ENCODE peak calls at places on chromosomes 3 and 15, in ten cellular contexts. X, E, F, U, J, N, C, D, Y and Q are unnamed samples. For H3K9me3, the result is how much of the 10 kb centered on the place peaks cover.

GRCh38 chr15:81155375-81156218 is 21.5 kb downstream of the CFAP161 start:
- DNase-seq in X (peak), E (peak), F (peak), U (peak), J (no peak), N (peak), C (peak), D (peak), Y (peak), Q (no peak)

GRCh38 chr3:196641278-196642058 is 2.0 kb downstream of the NRROS start:
- DNase-seq in X (no peak), E (no peak), F (no peak), U (no peak), J (no peak), N (no peak), C (no peak), D (no peak), Y (no peak), Q (no peak)

GRCh38 chr3:4426782-4427344 is 40.2 kb downstream of the SUMF1 start:
- DNase-seq in X (no peak), E (peak), F (no peak), U (no peak), J (no peak), N (peak), C (no peak), D (no peak), Y (no peak), Q (no peak)

GRCh38 chr15:40793216-40793989 is 13.5 kb upstream of the ZFYVE19 start:
- DNase-seq in X (peak), E (no peak), F (peak), U (no peak), J (peak), N (no peak), C (no peak), D (peak), Y (no peak), Q (no peak)

GRCh38 chr3:131892331-131892730 is 142.5 kb downstream of the CPNE4 start:
- DNase-seq in X (no peak), E (no peak), F (no peak), U (no peak), J (no peak), N (no peak), C (no peak), D (no peak), Y (no peak), Q (no peak)

GRCh38 chr15:75723171-75723846 is 10.7 kb upstream of the CSPG4 start:
- DNase-seq in X (no peak), E (no peak), F (no peak), U (peak), J (no peak), N (no peak), C (no peak), D (no peak), Y (peak), Q (no peak)

GRCh38 chr3:148856404-148856803 is 8.7 kb upstream of the CPA3 start:
- DNase-seq in X (no peak), E (no peak), F (no peak), U (peak), J (no peak), N (no peak), C (peak), D (no peak), Y (no peak), Q (no peak)

GRCh38 chr15:97961067-97961954 is 808 bp downstream of the ARRDC4 start:
- DNase-seq in X (peak), E (peak), F (peak), U (peak), J (peak), N (peak), C (peak), D (peak), Y (peak), Q (peak)

GRCh38 chr3:195209836-195210551 is 61.0 kb downstream of the XXYLT1 start:
- DNase-seq in X (no peak), E (peak), F (peak), U (peak), J (peak), N (no peak), C (peak), D (no peak), Y (peak), Q (peak)

GRCh38 chr3:129793947-129794318 is 99.6 kb downstream of the TMCC1 start:
- DNase-seq in X (no peak), E (peak), F (peak), U (peak), J (no peak), N (peak), C (no peak), D (no peak), Y (peak), Q (no peak)

GRCh38 chr3:197835509-197835908 is 44.5 kb downstream of the LRCH3 start:
- DNase-seq in X (no peak), E (no peak), F (no peak), U (no peak), J (no peak), N (no peak), C (no peak), D (no peak), Y (no peak), Q (no peak)

GRCh38 chr3:23202921-23203650 is at the start of gene UBE2E2:
- DNase-seq in X (peak), E (peak), F (peak), U (peak), J (peak), N (peak), C (peak), D (peak), Y (peak), Q (peak)

GRCh38 chr15:60526127-60526616 is 47.2 kb upstream of the ICE2 start:
- DNase-seq in X (no peak), E (peak), F (peak), U (no peak), J (peak), N (no peak), C (peak), D (peak), Y (no peak), Q (no peak)

GRCh38 chr15:52080031-52080430 is 32.5 kb downstream of the BCL2L10 start:
- DNase-seq in X (no peak), E (no peak), F (no peak), U (no peak), J (no peak), N (no peak), C (no peak), D (no peak), Y (peak), Q (no peak)

GRCh38 chr15:81809543-81809942 is 236.3 kb downstream of the MEX3B start:
- DNase-seq in X (no peak), E (peak), F (no peak), U (no peak), J (no peak), N (peak), C (no peak), D (no peak), Y (no peak), Q (no peak)

GRCh38 chr15:90603893-90604292 is 74.2 kb downstream of the CRTC3 start:
- DNase-seq in X (peak), E (no peak), F (peak), U (no peak), J (no peak), N (no peak), C (no peak), D (peak), Y (no peak), Q (peak)

GRCh38 chr3:122858373-122858772 is 63.5 kb downstream of the SLC49A4 start:
- DNase-seq in X (no peak), E (no peak), F (no peak), U (no peak), J (no peak), N (no peak), C (no peak), D (no peak), Y (no peak), Q (no peak)

GRCh38 chr3:32249184-32249782 is 10.8 kb downstream of the CMTM8 start:
- DNase-seq in X (no peak), E (no peak), F (no peak), U (no peak), J (no peak), N (no peak), C (no peak), D (no peak), Y (no peak), Q (no peak)

GRCh38 chr3:49724586-49724985 is 835 bp upstream of the GMPPB start:
- DNase-seq in X (peak), E (no peak), F (peak), U (no peak), J (peak), N (no peak), C (peak), D (no peak), Y (peak), Q (no peak)

GRCh38 chr3:42675909-42676308 is 9.4 kb upstream of the KLHL40 start:
- DNase-seq in X (no peak), E (no peak), F (no peak), U (no peak), J (no peak), N (no peak), C (no peak), D (no peak), Y (no peak), Q (no peak)

GRCh38 chr3:30502742-30503073 is 103.7 kb upstream of the TGFBR2 start:
- DNase-seq in X (no peak), E (no peak), F (no peak), U (no peak), J (no peak), N (no peak), C (no peak), D (no peak), Y (no peak), Q (no peak)

GRCh38 chr15:47331796-47332480 is 385.4 kb upstream of the SEMA6D start:
- DNase-seq in X (no peak), E (no peak), F (peak), U (no peak), J (no peak), N (peak), C (no peak), D (no peak), Y (peak), Q (no peak)

GRCh38 chr3:167350245-167350862 is 29.7 kb downstream of the ZBBX start:
- DNase-seq in X (no peak), E (no peak), F (no peak), U (no peak), J (no peak), N (peak), C (no peak), D (no peak), Y (no peak), Q (no peak)

GRCh38 chr15:74193305-74193718 is 9.3 kb downstream of the STRA6 start:
- DNase-seq in X (no peak), E (no peak), F (no peak), U (no peak), J (no peak), N (no peak), C (no peak), D (no peak), Y (no peak), Q (no peak)

GRCh38 chr15:75152382-75153079 is 49.2 kb upstream of the C15orf39 start:
- DNase-seq in X (no peak), E (no peak), F (no peak), U (no peak), J (no peak), N (no peak), C (no peak), D (no peak), Y (no peak), Q (no peak)

GRCh38 chr15:62296756-62297507 is 131.8 kb upstream of the C2CD4B start:
- DNase-seq in X (no peak), E (no peak), F (no peak), U (no peak), J (no peak), N (no peak), C (no peak), D (no peak), Y (no peak), Q (no peak)
- TF ChIP-seq CTCF in X (no peak), E (no peak), F (no peak), U (no peak), J (no peak), N (no peak), C (no peak), D (no peak), Y (no peak), Q (no peak)

DNA sequence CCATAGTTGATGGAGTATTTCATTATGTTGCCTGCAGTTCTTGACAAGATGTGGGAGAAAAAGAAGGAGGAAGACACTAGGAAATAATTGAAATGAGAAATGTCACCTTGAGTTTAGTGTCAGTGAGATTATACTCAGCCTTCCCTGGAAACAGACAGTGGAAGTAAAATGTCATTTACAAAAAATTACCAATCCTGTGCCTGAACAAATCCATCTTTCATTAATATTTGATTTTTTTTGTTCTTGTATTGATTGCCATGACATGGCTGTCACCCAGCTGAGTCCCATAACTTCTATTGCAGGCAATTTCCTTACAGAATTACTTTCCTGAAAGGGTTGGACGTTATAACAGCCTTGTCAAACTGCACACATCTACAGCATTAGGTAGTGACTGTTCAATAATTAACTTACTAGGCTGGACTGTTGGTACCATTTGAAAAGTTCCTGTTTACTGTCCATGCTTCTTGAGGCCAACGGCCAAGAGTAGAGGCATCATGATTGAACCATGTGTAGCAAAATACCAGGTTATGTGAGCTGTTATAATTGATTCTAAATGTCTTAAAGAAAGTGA is 572.2 kb upstream of the LMCD1 start:
- DNase-seq in X (no peak), E (no peak), F (no peak), U (no peak), J (no peak), N (no peak), C (no peak), D (no peak), Y (no peak), Q (no peak)
- H3K9me3 ChIP-seq in X (under half), E (under half), F (under half), U (under half), J (under half), N (under half), C (under half), D (under half), Y (under half), Q (under half)

DNA sequence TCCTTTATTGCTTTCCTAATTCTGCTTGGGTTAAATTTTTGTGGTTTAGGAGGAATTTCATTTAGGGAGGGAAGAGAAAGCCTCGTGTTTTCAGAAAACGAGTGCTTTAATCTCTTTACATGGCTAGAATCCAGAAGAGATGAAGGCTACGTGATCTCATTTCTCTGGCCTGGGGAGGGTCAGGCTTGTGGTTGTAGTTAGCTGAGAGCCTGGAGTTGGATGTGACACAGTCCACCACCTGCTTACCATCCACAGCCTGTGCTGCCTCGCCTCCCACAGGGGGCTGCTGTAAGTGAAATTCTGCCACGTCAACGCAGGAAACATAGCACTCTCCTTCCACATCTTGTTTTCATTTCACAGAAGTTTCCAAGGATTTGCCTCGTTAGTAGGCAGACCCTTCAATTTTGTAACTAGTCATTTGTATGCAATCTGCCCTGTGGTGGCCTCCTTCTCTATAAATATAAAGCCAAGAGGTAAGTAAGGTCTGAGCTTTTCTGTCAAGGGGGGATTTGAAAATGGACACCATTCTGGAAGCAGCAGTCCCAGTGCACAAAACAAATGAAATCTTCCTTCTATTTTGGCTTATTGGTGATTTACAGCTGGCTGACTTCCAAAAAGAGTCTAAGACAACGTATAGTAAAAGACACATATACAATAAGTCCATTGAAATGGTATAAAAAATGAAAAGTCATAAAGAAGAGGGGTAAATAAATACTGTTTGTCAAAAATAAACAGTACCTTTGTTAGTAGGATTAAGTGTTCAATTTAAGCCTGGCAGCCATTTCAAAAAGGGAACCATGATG is 3.4 kb downstream of the GXYLT2 start:
- DNase-seq in X (peak), E (peak), F (peak), U (no peak), J (no peak), N (peak), C (peak), D (no peak), Y (no peak), Q (no peak)
- H3K4me3 ChIP-seq in X (no peak), E (no peak), F (no peak), U (no peak), J (no peak), N (no peak), C (no peak), D (no peak), Y (no peak), Q (no peak)

GRCh38 chr15:62482715-62483429 is 317.8 kb upstream of the C2CD4B start:
- DNase-seq in X (no peak), E (no peak), F (no peak), U (no peak), J (no peak), N (peak), C (no peak), D (no peak), Y (no peak), Q (no peak)
- TF ChIP-seq CTCF in X (no peak), E (no peak), F (no peak), U (no peak), J (no peak), N (peak), C (no peak), D (no peak), Y (no peak), Q (no peak)

GRCh38 chr3:16470590-16470989 is 42.9 kb downstream of the RFTN1 start:
- DNase-seq in X (no peak), E (no peak), F (no peak), U (no peak), J (no peak), N (no peak), C (no peak), D (no peak), Y (no peak), Q (no peak)
- H3K9me3 ChIP-seq in X (under half), E (under half), F (under half), U (under half), J (under half), N (under half), C (under half), D (under half), Y (under half), Q (under half)

DNA sequence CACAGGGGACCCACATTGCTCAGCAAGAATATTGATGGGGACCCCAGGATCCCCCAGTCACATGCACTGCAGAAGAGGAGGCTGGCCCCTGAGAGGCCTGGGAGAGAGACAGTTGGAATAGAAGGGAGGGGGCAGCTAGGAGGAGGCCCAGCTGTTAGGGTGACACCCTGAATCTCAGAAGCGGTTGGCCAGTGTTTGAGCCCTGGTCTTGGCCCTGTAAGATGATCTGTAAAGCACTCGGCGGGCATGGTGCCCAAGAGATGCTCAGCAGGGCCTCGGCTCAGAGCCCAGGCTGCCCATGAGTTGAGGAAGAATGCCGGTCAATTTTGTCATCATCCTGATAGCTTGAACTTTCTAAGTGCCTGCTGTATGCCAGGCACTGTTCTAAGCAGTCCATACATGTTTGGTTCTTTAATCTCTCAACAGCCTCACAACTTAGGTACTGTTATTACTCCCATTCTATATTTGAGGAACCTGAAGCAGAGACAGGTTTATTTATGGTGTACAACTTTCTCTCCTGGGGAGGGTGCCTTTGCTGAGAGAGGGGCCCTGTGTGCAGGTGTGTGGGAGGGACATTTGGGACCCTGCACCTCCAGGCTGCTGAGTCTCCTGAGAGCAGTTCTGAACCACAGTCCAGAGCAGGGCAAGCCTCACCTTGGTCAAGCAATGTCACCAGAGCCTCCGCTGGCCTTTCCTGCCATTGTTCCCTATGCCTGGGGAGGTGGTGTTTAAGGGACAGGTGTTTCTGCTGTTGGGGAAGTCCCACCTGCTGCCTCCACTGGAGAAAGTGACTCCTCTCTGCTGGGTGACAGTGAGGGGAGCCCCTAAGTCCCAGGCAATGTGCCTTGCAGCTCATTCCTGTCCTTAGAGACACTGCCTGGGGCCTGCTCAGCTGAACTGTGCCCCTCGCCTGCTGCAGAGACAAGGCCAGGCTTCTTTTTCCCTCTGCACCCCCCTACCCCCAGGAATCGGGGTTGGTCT is 26.0 kb downstream of the SLC6A6 start:
- DNase-seq in X (no peak), E (no peak), F (peak), U (no peak), J (peak), N (no peak), C (no peak), D (no peak), Y (peak), Q (no peak)
- H3K4me3 ChIP-seq in X (no peak), E (no peak), F (no peak), U (no peak), J (no peak), N (no peak), C (no peak), D (no peak), Y (no peak), Q (no peak)

DNA sequence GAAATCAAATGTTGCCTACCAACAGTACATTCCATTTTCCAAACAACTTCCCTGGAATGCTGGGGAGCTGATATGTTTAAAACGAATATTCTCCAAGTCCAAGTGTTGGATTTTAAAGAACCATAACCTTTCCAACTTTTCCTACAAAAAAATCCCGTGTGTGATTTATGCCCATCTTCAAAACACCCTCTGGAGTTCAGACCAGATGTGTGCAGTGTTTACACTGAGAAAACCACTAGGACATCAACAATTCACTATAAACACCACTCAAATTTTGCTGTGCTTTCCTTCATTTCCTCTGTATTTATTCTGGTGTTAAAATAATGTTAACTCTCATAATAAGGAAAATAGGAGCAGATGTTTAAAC is 2.4 kb downstream of the VGLL4 start:
- DNase-seq in X (no peak), E (no peak), F (no peak), U (no peak), J (no peak), N (no peak), C (no peak), D (no peak), Y (no peak), Q (no peak)
- TF ChIP-seq CTCF in X (no peak), E (no peak), F (no peak), U (no peak), J (no peak), N (no peak), C (peak), D (no peak), Y (no peak), Q (no peak)